ENCODE peak calls at places on chromosomes 3 and 15, in nine cellular contexts. N is NCI-H460; C is NCI-H187 treated with DMSO at 0.1 percent for 48 hours; E is activated T-helper 2 cell treated with anti-CD3 and anti-CD28 coated beads, Interferon-gamma antibody, Interleukin-2, Interleukin-4, amounts not matched to agents 10 μg/mL and 5 μg/mL and 100 μg/mL, durations not matched to agents 14 hours and 24 hours and 36 hours; F is activated T-cell treated with anti-CD3 and anti-CD28 coated beads for 24 hours; I is GM12865; S is PC-3; J is Daoy; G is NCI-H510A treated with DMSO at 0.1 percent for 48 hours. P is an unnamed sample.

GRCh38 chr15:62782100-62782791 is 260.3 kb upstream of the TPM1 start:
- DNase-seq in S (peak), C (no peak), N (peak), F (no peak), J (peak), E (no peak), I (peak), G (peak), P (peak)

GRCh38 chr15:39833515-39833981 is 50.9 kb upstream of the FSIP1 start:
- DNase-seq in E (no peak), I (no peak), N (no peak), G (no peak), J (no peak), F (no peak), S (peak), C (no peak), P (no peak)

GRCh38 chr15:69126054-69126469 is 34.4 kb upstream of the GLCE start:
- DNase-seq in F (no peak), G (peak), S (no peak), I (no peak), E (no peak), N (peak), C (no peak), J (peak), P (no peak)

GRCh38 chr3:38031022-38031994 is 1.9 kb upstream of the PLCD1 start:
- DNase-seq in G (no peak), S (peak), E (no peak), J (peak), N (peak), F (no peak), I (no peak), C (no peak), P (no peak)

GRCh38 chr3:116002240-116002639 is 378.9 kb downstream of the GAP43 start:
- DNase-seq in J (no peak), E (no peak), G (no peak), N (no peak), S (no peak), I (no peak), C (no peak), F (no peak), P (no peak)

GRCh38 chr15:27592036-27592725 is 506.9 kb downstream of the OCA2 start:
- DNase-seq in S (no peak), F (no peak), G (no peak), I (no peak), J (no peak), C (no peak), N (peak), E (no peak), P (no peak)

GRCh38 chr3:21750291-21750690 is 719 bp downstream of the ZNF385D start:
- DNase-seq in C (no peak), F (no peak), J (no peak), E (no peak), S (peak), I (peak), G (no peak), N (no peak), P (no peak)

GRCh38 chr15:79009388-79009787 is 64.5 kb upstream of the CTSH start:
- DNase-seq in E (no peak), J (no peak), C (no peak), N (no peak), G (no peak), F (no peak), I (no peak), S (no peak), P (no peak)

GRCh38 chr15:92383528-92384326 is 10.0 kb upstream of the ST8SIA2 start:
- DNase-seq in I (peak), E (no peak), F (no peak), C (no peak), G (no peak), N (no peak), S (peak), J (no peak), P (peak)

GRCh38 chr15:101369676-101370075 is 74.6 kb upstream of the SNRPA1 start:
- DNase-seq in I (no peak), G (no peak), S (no peak), N (no peak), J (no peak), C (no peak), E (no peak), F (no peak), P (no peak)

GRCh38 chr3:195094211-195094921 is 176.6 kb downstream of the XXYLT1 start:
- DNase-seq in S (no peak), I (peak), G (no peak), C (no peak), E (no peak), N (no peak), J (no peak), F (no peak), P (peak)

GRCh38 chr3:35641920-35642532 is 2.7 kb downstream of the ARPP21 start:
- DNase-seq in F (no peak), G (no peak), N (no peak), C (no peak), I (no peak), S (no peak), E (no peak), J (no peak), P (no peak)

GRCh38 chr3:106261915-106262683 is 393.3 kb upstream of the CBLB start:
- DNase-seq in F (no peak), E (no peak), C (no peak), N (no peak), I (no peak), S (no peak), J (peak), G (no peak), P (no peak)

GRCh38 chr3:191455257-191455952 is 5.6 kb upstream of the PYDC2 start:
- DNase-seq in C (no peak), E (no peak), J (no peak), I (peak), S (no peak), N (no peak), G (no peak), F (no peak), P (peak)

GRCh38 chr3:46844851-46845250 is 18.4 kb downstream of the MYL3 start:
- DNase-seq in S (no peak), N (no peak), F (no peak), I (no peak), J (no peak), C (no peak), G (no peak), E (no peak), P (no peak)

GRCh38 chr3:147422934-147423599 is 13.9 kb downstream of the ZIC1 start:
- DNase-seq in S (no peak), F (no peak), G (peak), N (no peak), E (no peak), J (peak), C (no peak), I (no peak), P (no peak)

GRCh38 chr3:142285057-142285666 is 59.8 kb upstream of the GK5 start:
- DNase-seq in C (no peak), J (no peak), I (no peak), G (no peak), F (no peak), N (no peak), S (no peak), E (no peak), P (no peak)

GRCh38 chr3:150699068-150699635 is 4.6 kb downstream of the ERICH6 start:
- DNase-seq in G (no peak), N (peak), E (no peak), C (no peak), J (peak), F (no peak), S (peak), I (no peak), P (no peak)

GRCh38 chr3:32401541-32402052 is 9.9 kb downstream of the CMTM7 start:
- DNase-seq in J (peak), I (peak), F (peak), N (peak), E (peak), G (peak), C (no peak), S (peak), P (peak)